ENCODE peak calls at places on chromosomes 13 and 19, in ten cellular contexts. One of them, this sample, is unnamed.

GRCh38 chr13:76812206-76812882 is 73.9 kb downstream of the KCTD12 start:
- DNase-seq in activated naive CD4-positive, alpha-beta T cell: no peak
- DNase-seq in C1 segment of cervical spinal cord: no peak
- DNase-seq in stimulated activated CD8-positive, alpha-beta memory T cell treated with anti-CD3 and anti-CD28 coated beads, Interleukin-4, amount 100 ng/mL, for 24 hours: no peak
- DNase-seq in left lung: peak
- DNase-seq in lung microvascular endothelial cell: no peak
- DNase-seq in putamen: peak
- DNase-seq in NCI-H1092: no peak
- DNase-seq in T-helper 2 cell treated with Interferon-gamma antibody and Interleukin-4, amounts not matched to agents 5 μg/mL and 100 μg/mL, for 36 hours: no peak
- DNase-seq in CD4-positive, alpha-beta T cell: no peak
- DNase-seq in this sample: no peak

GRCh38 chr19:48715276-48715675 is 4.2 kb downstream of the MAMSTR start:
- DNase-seq in activated naive CD4-positive, alpha-beta T cell: no peak
- DNase-seq in stimulated activated CD8-positive, alpha-beta memory T cell treated with anti-CD3 and anti-CD28 coated beads, Interleukin-4, amount 100 ng/mL, for 24 hours: no peak
- DNase-seq in putamen: no peak
- DNase-seq in lung microvascular endothelial cell: no peak
- DNase-seq in CD4-positive, alpha-beta T cell: no peak
- DNase-seq in left lung: no peak
- DNase-seq in C1 segment of cervical spinal cord: no peak
- DNase-seq in T-helper 2 cell treated with Interferon-gamma antibody and Interleukin-4, amounts not matched to agents 5 μg/mL and 100 μg/mL, for 36 hours: no peak
- DNase-seq in NCI-H1092: no peak
- DNase-seq in this sample: no peak

GRCh38 chr19:15614507-15615379 is at the start of gene CYP4F8:
- DNase-seq in CD4-positive, alpha-beta T cell: no peak
- DNase-seq in C1 segment of cervical spinal cord: no peak
- DNase-seq in activated naive CD4-positive, alpha-beta T cell: no peak
- DNase-seq in NCI-H1092: no peak
- DNase-seq in T-helper 2 cell treated with Interferon-gamma antibody and Interleukin-4, amounts not matched to agents 5 μg/mL and 100 μg/mL, for 36 hours: no peak
- DNase-seq in stimulated activated CD8-positive, alpha-beta memory T cell treated with anti-CD3 and anti-CD28 coated beads, Interleukin-4, amount 100 ng/mL, for 24 hours: no peak
- DNase-seq in putamen: no peak
- DNase-seq in lung microvascular endothelial cell: no peak
- DNase-seq in left lung: no peak
- DNase-seq in this sample: no peak

GRCh38 chr13:48436661-48437242 is 23.8 kb upstream of the LPAR6 start:
- DNase-seq in activated naive CD4-positive, alpha-beta T cell: no peak
- DNase-seq in C1 segment of cervical spinal cord: no peak
- DNase-seq in stimulated activated CD8-positive, alpha-beta memory T cell treated with anti-CD3 and anti-CD28 coated beads, Interleukin-4, amount 100 ng/mL, for 24 hours: no peak
- DNase-seq in T-helper 2 cell treated with Interferon-gamma antibody and Interleukin-4, amounts not matched to agents 5 μg/mL and 100 μg/mL, for 36 hours: no peak
- DNase-seq in lung microvascular endothelial cell: no peak
- DNase-seq in left lung: no peak
- DNase-seq in NCI-H1092: no peak
- DNase-seq in putamen: no peak
- DNase-seq in CD4-positive, alpha-beta T cell: no peak
- DNase-seq in this sample: no peak

GRCh38 chr19:1266818-1267440 is 2.2 kb upstream of the CIRBP start:
- DNase-seq in T-helper 2 cell treated with Interferon-gamma antibody and Interleukin-4, amounts not matched to agents 5 μg/mL and 100 μg/mL, for 36 hours: peak
- DNase-seq in putamen: no peak
- DNase-seq in activated naive CD4-positive, alpha-beta T cell: peak
- DNase-seq in NCI-H1092: no peak
- DNase-seq in C1 segment of cervical spinal cord: peak
- DNase-seq in left lung: no peak
- DNase-seq in CD4-positive, alpha-beta T cell: peak
- DNase-seq in stimulated activated CD8-positive, alpha-beta memory T cell treated with anti-CD3 and anti-CD28 coated beads, Interleukin-4, amount 100 ng/mL, for 24 hours: no peak
- DNase-seq in lung microvascular endothelial cell: peak
- DNase-seq in this sample: peak

GRCh38 chr19:4713384-4713951 is 10.2 kb downstream of the DPP9 start:
- DNase-seq in C1 segment of cervical spinal cord: no peak
- DNase-seq in NCI-H1092: no peak
- DNase-seq in left lung: peak
- DNase-seq in T-helper 2 cell treated with Interferon-gamma antibody and Interleukin-4, amounts not matched to agents 5 μg/mL and 100 μg/mL, for 36 hours: no peak
- DNase-seq in stimulated activated CD8-positive, alpha-beta memory T cell treated with anti-CD3 and anti-CD28 coated beads, Interleukin-4, amount 100 ng/mL, for 24 hours: no peak
- DNase-seq in activated naive CD4-positive, alpha-beta T cell: no peak
- DNase-seq in putamen: no peak
- DNase-seq in CD4-positive, alpha-beta T cell: no peak
- DNase-seq in lung microvascular endothelial cell: peak
- DNase-seq in this sample: no peak

GRCh38 chr13:97548736-97549135 is 114.8 kb downstream of the RAP2A start:
- DNase-seq in stimulated activated CD8-positive, alpha-beta memory T cell treated with anti-CD3 and anti-CD28 coated beads, Interleukin-4, amount 100 ng/mL, for 24 hours: no peak
- DNase-seq in lung microvascular endothelial cell: no peak
- DNase-seq in activated naive CD4-positive, alpha-beta T cell: no peak
- DNase-seq in putamen: no peak
- DNase-seq in NCI-H1092: no peak
- DNase-seq in left lung: no peak
- DNase-seq in T-helper 2 cell treated with Interferon-gamma antibody and Interleukin-4, amounts not matched to agents 5 μg/mL and 100 μg/mL, for 36 hours: no peak
- DNase-seq in C1 segment of cervical spinal cord: no peak
- DNase-seq in CD4-positive, alpha-beta T cell: no peak
- DNase-seq in this sample: no peak

GRCh38 chr13:103573446-103573845 is 507.2 kb upstream of the SLC10A2 start:
- DNase-seq in NCI-H1092: no peak
- DNase-seq in putamen: no peak
- DNase-seq in CD4-positive, alpha-beta T cell: no peak
- DNase-seq in C1 segment of cervical spinal cord: no peak
- DNase-seq in T-helper 2 cell treated with Interferon-gamma antibody and Interleukin-4, amounts not matched to agents 5 μg/mL and 100 μg/mL, for 36 hours: no peak
- DNase-seq in stimulated activated CD8-positive, alpha-beta memory T cell treated with anti-CD3 and anti-CD28 coated beads, Interleukin-4, amount 100 ng/mL, for 24 hours: no peak
- DNase-seq in activated naive CD4-positive, alpha-beta T cell: no peak
- DNase-seq in left lung: no peak
- DNase-seq in lung microvascular endothelial cell: no peak
- DNase-seq in this sample: no peak

GRCh38 chr19:53365899-53366493 is 491 bp downstream of the ZNF525 start:
- DNase-seq in putamen: no peak
- DNase-seq in C1 segment of cervical spinal cord: no peak
- DNase-seq in CD4-positive, alpha-beta T cell: peak
- DNase-seq in left lung: no peak
- DNase-seq in NCI-H1092: no peak
- DNase-seq in lung microvascular endothelial cell: no peak
- DNase-seq in stimulated activated CD8-positive, alpha-beta memory T cell treated with anti-CD3 and anti-CD28 coated beads, Interleukin-4, amount 100 ng/mL, for 24 hours: peak
- DNase-seq in T-helper 2 cell treated with Interferon-gamma antibody and Interleukin-4, amounts not matched to agents 5 μg/mL and 100 μg/mL, for 36 hours: no peak
- DNase-seq in activated naive CD4-positive, alpha-beta T cell: no peak
- DNase-seq in this sample: peak

GRCh38 chr13:45040626-45041025 is 51.3 kb downstream of the GPALPP1 start:
- DNase-seq in activated naive CD4-positive, alpha-beta T cell: no peak
- DNase-seq in C1 segment of cervical spinal cord: no peak
- DNase-seq in stimulated activated CD8-positive, alpha-beta memory T cell treated with anti-CD3 and anti-CD28 coated beads, Interleukin-4, amount 100 ng/mL, for 24 hours: no peak
- DNase-seq in lung microvascular endothelial cell: no peak
- DNase-seq in NCI-H1092: no peak
- DNase-seq in putamen: no peak
- DNase-seq in T-helper 2 cell treated with Interferon-gamma antibody and Interleukin-4, amounts not matched to agents 5 μg/mL and 100 μg/mL, for 36 hours: no peak
- DNase-seq in CD4-positive, alpha-beta T cell: no peak
- DNase-seq in left lung: no peak
- DNase-seq in this sample: no peak

GRCh38 chr13:95216182-95216581 is 85.1 kb downstream of the ABCC4 start:
- DNase-seq in CD4-positive, alpha-beta T cell: no peak
- DNase-seq in lung microvascular endothelial cell: no peak
- DNase-seq in stimulated activated CD8-positive, alpha-beta memory T cell treated with anti-CD3 and anti-CD28 coated beads, Interleukin-4, amount 100 ng/mL, for 24 hours: no peak
- DNase-seq in putamen: no peak
- DNase-seq in C1 segment of cervical spinal cord: no peak
- DNase-seq in T-helper 2 cell treated with Interferon-gamma antibody and Interleukin-4, amounts not matched to agents 5 μg/mL and 100 μg/mL, for 36 hours: no peak
- DNase-seq in left lung: no peak
- DNase-seq in activated naive CD4-positive, alpha-beta T cell: no peak
- DNase-seq in NCI-H1092: no peak
- DNase-seq in this sample: no peak

GRCh38 chr19:7789447-7789846 is 26.4 kb downstream of the CLEC4M start:
- DNase-seq in NCI-H1092: no peak
- DNase-seq in lung microvascular endothelial cell: no peak
- DNase-seq in CD4-positive, alpha-beta T cell: peak
- DNase-seq in putamen: no peak
- DNase-seq in left lung: no peak
- DNase-seq in C1 segment of cervical spinal cord: no peak
- DNase-seq in T-helper 2 cell treated with Interferon-gamma antibody and Interleukin-4, amounts not matched to agents 5 μg/mL and 100 μg/mL, for 36 hours: no peak
- DNase-seq in stimulated activated CD8-positive, alpha-beta memory T cell treated with anti-CD3 and anti-CD28 coated beads, Interleukin-4, amount 100 ng/mL, for 24 hours: no peak
- DNase-seq in activated naive CD4-positive, alpha-beta T cell: no peak
- DNase-seq in this sample: peak

GRCh38 chr13:109182777-109183465 is 553.5 kb downstream of the MYO16 start:
- DNase-seq in NCI-H1092: no peak
- DNase-seq in putamen: no peak
- DNase-seq in CD4-positive, alpha-beta T cell: no peak
- DNase-seq in T-helper 2 cell treated with Interferon-gamma antibody and Interleukin-4, amounts not matched to agents 5 μg/mL and 100 μg/mL, for 36 hours: no peak
- DNase-seq in stimulated activated CD8-positive, alpha-beta memory T cell treated with anti-CD3 and anti-CD28 coated beads, Interleukin-4, amount 100 ng/mL, for 24 hours: no peak
- DNase-seq in C1 segment of cervical spinal cord: no peak
- DNase-seq in activated naive CD4-positive, alpha-beta T cell: no peak
- DNase-seq in left lung: no peak
- DNase-seq in lung microvascular endothelial cell: no peak
- DNase-seq in this sample: no peak

GRCh38 chr13:44426461-44426860 is 52.8 kb downstream of the SERP2 start:
- DNase-seq in C1 segment of cervical spinal cord: no peak
- DNase-seq in NCI-H1092: no peak
- DNase-seq in putamen: no peak
- DNase-seq in lung microvascular endothelial cell: no peak
- DNase-seq in activated naive CD4-positive, alpha-beta T cell: no peak
- DNase-seq in T-helper 2 cell treated with Interferon-gamma antibody and Interleukin-4, amounts not matched to agents 5 μg/mL and 100 μg/mL, for 36 hours: no peak
- DNase-seq in stimulated activated CD8-positive, alpha-beta memory T cell treated with anti-CD3 and anti-CD28 coated beads, Interleukin-4, amount 100 ng/mL, for 24 hours: no peak
- DNase-seq in CD4-positive, alpha-beta T cell: no peak
- DNase-seq in left lung: no peak
- DNase-seq in this sample: no peak